ENCODE peak calls at places on chromosomes 5 and 9, in five cellular contexts. P is fibroblast of lung, I is neuronal stem cell, X is cardiac muscle cell, H is right atrium auricular region. C is an unnamed sample.

GRCh38 chr9:79129865-79130480 is 441.8 kb upstream of the TLE4 start:
- DNase-seq in I (peak; percentile 27), H (no peak), P (peak; percentile 46), X (peak; percentile 72), C (no peak)

GRCh38 chr5:132979367-132979935 is 16.0 kb upstream of the AFF4 start:
- DNase-seq in X (no peak), P (peak; percentile 53), H (no peak), I (no peak), C (no peak)

GRCh38 chr5:83547156-83547555 is 75.6 kb downstream of the VCAN start:
- DNase-seq in I (no peak), X (no peak), P (peak; percentile 90), H (no peak), C (no peak)

GRCh38 chr5:127810014-127810413 is 106.8 kb downstream of the CCDC192 start:
- DNase-seq in X (no peak), H (no peak), P (no peak), I (no peak), C (no peak)

GRCh38 chr9:16970321-16970720 is 99.9 kb upstream of the BNC2 start:
- DNase-seq in P (no peak), X (no peak), I (no peak), H (no peak), C (no peak)

GRCh38 chr9:15222313-15222712 is 84.7 kb downstream of the TTC39B start:
- DNase-seq in P (no peak), I (no peak), X (no peak), H (no peak), C (no peak)

GRCh38 chr5:28473531-28474107 is 1435.2 kb upstream of the CDH9 start:
- DNase-seq in H (no peak), I (peak; percentile 6), P (peak; percentile 10), X (peak; percentile 20), C (no peak)

GRCh38 chr9:79928661-79929060 is 356.9 kb downstream of the TLE4 start:
- DNase-seq in X (no peak), H (no peak), I (no peak), P (no peak), C (no peak)

GRCh38 chr5:6506631-6507030 is 58.0 kb downstream of the UBE2QL1 start:
- DNase-seq in P (no peak), H (no peak), I (no peak), X (no peak), C (no peak)

GRCh38 chr5:91219141-91219802 is 163.8 kb downstream of the ARRDC3 start:
- DNase-seq in H (peak; percentile 66), X (peak; percentile 94), P (peak; percentile 81), I (no peak), C (no peak)

GRCh38 chr5:38473008-38473407 is 83.4 kb downstream of the LIFR start:
- DNase-seq in H (no peak), I (no peak), P (no peak), X (no peak), C (no peak)

GRCh38 chr9:108953983-108954574 is 19.9 kb downstream of the ABITRAM start:
- DNase-seq in I (no peak), P (peak; percentile 61), X (peak; percentile 69), H (no peak), C (no peak)

GRCh38 chr5:40841068-40841805 is at the start of gene CARD6:
- DNase-seq in P (no peak), H (no peak), I (no peak), X (peak; percentile 62), C (no peak)

GRCh38 chr9:101434990-101435389 is 584 bp downstream of the ALDOB start:
- DNase-seq in X (no peak), I (no peak), H (no peak), P (no peak), C (no peak)

GRCh38 chr5:173327948-173328895 is at the start of gene STC2:
- DNase-seq in I (peak; percentile 85), X (peak; percentile 89), P (peak; percentile 78), H (peak; percentile 83), C (no peak)

GRCh38 chr5:91049800-91050199 is 333.3 kb downstream of the ARRDC3 start:
- DNase-seq in P (peak; percentile 62), X (peak; percentile 45), I (no peak), H (no peak), C (no peak)

GRCh38 chr9:86187121-86187520 is 72.3 kb downstream of the C9orf153 start:
- DNase-seq in I (no peak), P (no peak), X (no peak), H (no peak), C (no peak)

GRCh38 chr9:14314929-14315753 is 1.2 kb upstream of the NFIB start:
- DNase-seq in X (peak; percentile 98), H (peak; percentile 91), I (peak; percentile 32), P (peak; percentile 90), C (peak; percentile 97)

GRCh38 chr9:89755835-89756234 is 151.0 kb downstream of the GADD45G start:
- DNase-seq in P (peak; percentile 62), H (no peak), I (no peak), X (peak; percentile 88), C (no peak)

GRCh38 chr9:124611106-124611505 is 103.9 kb upstream of the NR5A1 start:
- DNase-seq in H (no peak), I (no peak), X (peak; percentile 36), P (peak; percentile 60), C (no peak)

GRCh38 chr5:53330491-53330890 is 149.9 kb upstream of the FST start:
- DNase-seq in H (no peak), I (no peak), X (no peak), P (no peak), C (no peak)
- H3K4me1 ChIP-seq in H (no peaks in the 10 kb centered on the region), I (no peaks in the 10 kb centered on the region), X (no peaks in the 10 kb centered on the region), P (peaks cover 24% of the 10 kb centered on the region), C (peaks cover 3% of the 10 kb centered on the region)

GRCh38 chr9:135745686-135746324 is 43.8 kb downstream of the KCNT1 start:
- DNase-seq in I (no peak), H (no peak), X (no peak), P (no peak), C (no peak)

GRCh38 chr9:135744333-135745070 is 42.5 kb downstream of the KCNT1 start:
- DNase-seq in X (no peak), P (no peak), H (no peak), I (no peak), C (no peak)

GRCh38 chr9:135745189-135745588 is 43.2 kb downstream of the KCNT1 start:
- DNase-seq in H (no peak), I (no peak), X (no peak), P (no peak), C (no peak)

GRCh38 chr9:135747311-135747710 is 45.3 kb downstream of the KCNT1 start:
- DNase-seq in I (no peak), H (no peak), X (no peak), P (no peak), C (no peak)

GRCh38 chr9:135746565-135746964 is 44.6 kb downstream of the KCNT1 start:
- DNase-seq in I (no peak), P (no peak), H (no peak), X (no peak), C (no peak)
- H3K4me3 ChIP-seq in I (no peak overlapping the region), P (no peak overlapping the region), H (no peak overlapping the region), X (no peak overlapping the region), C (no peak overlapping the region)

GRCh38 chr5:33231935-33232334 is 208.8 kb upstream of the TARS1 start:
- DNase-seq in P (peak; percentile 41), X (peak; percentile 40), I (no peak), H (no peak), C (no peak)
- H3K4me1 ChIP-seq in P (no peaks in the 10 kb centered on the region), X (peaks cover 9% of the 10 kb centered on the region), I (peaks cover 5% of the 10 kb centered on the region), H (no peaks in the 10 kb centered on the region), C (no peaks in the 10 kb centered on the region)

GRCh38 chr5:51881901-51882300 is 498.7 kb downstream of the ISL1 start:
- DNase-seq in H (no peak), X (no peak), P (no peak), I (peak; percentile 15), C (no peak)

GRCh38 chr5:51882647-51883046 is 499.4 kb downstream of the ISL1 start:
- DNase-seq in X (no peak), I (no peak), P (no peak), H (no peak), C (no peak)
- H3K4me3 ChIP-seq in X (no peak overlapping the region), I (no peak overlapping the region), P (no peak overlapping the region), H (no peak overlapping the region), C (no peak overlapping the region)

DNA sequence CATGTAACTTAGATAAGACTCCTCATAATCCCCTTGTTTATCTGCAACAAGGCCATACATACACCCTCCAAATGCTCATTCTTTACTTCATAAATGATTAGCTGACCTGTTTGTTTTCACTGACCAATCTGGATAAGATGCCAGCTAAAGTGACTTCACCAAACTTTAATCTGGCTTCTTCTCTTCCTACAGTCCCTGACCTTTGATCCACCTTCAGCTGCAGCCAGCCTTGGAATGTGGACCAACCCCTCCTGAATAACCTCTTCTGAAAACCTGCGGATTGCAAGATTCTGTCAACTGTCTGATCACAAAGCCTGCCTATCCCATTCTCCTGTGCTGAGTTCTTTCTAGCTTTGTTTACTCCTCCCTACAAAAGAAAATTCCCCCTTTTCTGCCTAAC is 476.8 kb downstream of the LRRC70 start:
- DNase-seq in I (peak; percentile 21), X (peak; percentile 53), H (no peak), P (no peak), C (no peak)
- H3K4me1 ChIP-seq in I (no peaks in the 10 kb centered on the region), X (no peaks in the 10 kb centered on the region), H (peaks cover 5% of the 10 kb centered on the region), P (no peaks in the 10 kb centered on the region), C (no peaks in the 10 kb centered on the region)

C was measured in upper lobe of right lung.